ENCODE peak calls at places on chromosomes 6 and 20, in seven cellular contexts. K is prostate gland, L is sigmoid colon, S is IMR-90, F is endothelial cell of umbilical vein, X is mucosa of descending colon, B is ovary. U is an unnamed sample.

GRCh38 chr6:143598466-143599080 is 79.2 kb upstream of the PHACTR2 start:
- DNase-seq in S (no peak), F (no peak), X (no peak), K (no peak), L (no peak), B (no peak), U (no peak)

GRCh38 chr6:20467437-20467836 is 65.8 kb downstream of the E2F3 start:
- DNase-seq in F (no peak), X (no peak), K (no peak), B (no peak), S (no peak), L (no peak), U (no peak)

GRCh38 chr6:17984822-17985660 is 2.4 kb downstream of the KIF13A start:
- DNase-seq in S (peak; percentile 23), K (no peak), B (no peak), F (peak; percentile 43), X (no peak), L (no peak), U (no peak)

GRCh38 chr6:83354747-83355146 is 76.1 kb downstream of the ME1 start:
- DNase-seq in B (no peak), S (peak; percentile 26), L (no peak), X (no peak), F (no peak), K (no peak), U (no peak)

GRCh38 chr6:3640868-3641267 is 110.6 kb downstream of the PXDC1 start:
- DNase-seq in L (no peak), X (no peak), K (no peak), F (no peak), B (no peak), S (no peak), U (no peak)

GRCh38 chr6:122808121-122808885 is 19.2 kb downstream of the SMPDL3A start:
- DNase-seq in F (no peak), B (no peak), X (no peak), K (no peak), S (no peak), L (no peak), U (peak; percentile 25)

GRCh38 chr20:60046011-60046413 is 87.8 kb downstream of the CDH26 start:
- DNase-seq in K (no peak), X (no peak), L (no peak), B (no peak), S (peak; percentile 72), F (no peak), U (no peak)

GRCh38 chr6:119720160-119720559 is 370.6 kb upstream of the MAN1A1 start:
- DNase-seq in B (no peak), X (no peak), L (no peak), F (no peak), S (peak; percentile 1), K (no peak), U (no peak)

GRCh38 chr6:134198093-134198492 is 119.8 kb downstream of the SGK1 start:
- DNase-seq in K (no peak), L (no peak), X (no peak), S (no peak), B (no peak), F (no peak), U (peak; percentile 73)

GRCh38 chr20:51579137-51579536 is 36.6 kb upstream of the NFATC2 start:
- DNase-seq in B (no peak), K (no peak), S (peak; percentile 58), X (no peak), F (no peak), L (no peak), U (no peak)

GRCh38 chr20:8020314-8021079 is 936 bp upstream of the TMX4 start:
- DNase-seq in X (peak; percentile 21), B (no peak), S (no peak), K (no peak), L (no peak), F (no peak), U (no peak)

GRCh38 chr20:58701431-58702160 is 9.0 kb downstream of the NPEPL1 start:
- DNase-seq in X (no peak), B (no peak), S (no peak), F (no peak), K (no peak), L (peak; percentile 60), U (no peak)

GRCh38 chr20:25706793-25707192 is 10.1 kb upstream of the ZNF337 start:
- DNase-seq in L (no peak), F (no peak), S (no peak), K (no peak), B (no peak), X (no peak), U (no peak)

GRCh38 chr20:48827880-48828733 is at the start of gene PREX1:
- DNase-seq in F (peak; percentile 81), B (peak; percentile 30), K (peak; percentile 66), L (peak; percentile 81), S (peak; percentile 61), X (peak; percentile 72), U (no peak)

GRCh38 chr20:61912665-61913422 is 152.8 kb downstream of the TAF4 start:
- DNase-seq in K (no peak), X (no peak), B (no peak), F (no peak), L (no peak), S (no peak), U (no peak)

GRCh38 chr6:138428943-138429616 is 25.1 kb downstream of the HEBP2 start:
- DNase-seq in B (no peak), S (peak; percentile 77), L (no peak), K (no peak), F (peak; percentile 62), X (peak; percentile 66), U (peak; percentile 35)

GRCh38 chr20:63686492-63687321 is 9.7 kb upstream of the TNFRSF6B start:
- DNase-seq in F (peak; percentile 92), K (no peak), S (peak; percentile 80), L (peak; percentile 88), X (peak; percentile 86), B (peak; percentile 73), U (no peak)

GRCh38 chr6:2185056-2185455 is 60.3 kb downstream of the GMDS start:
- DNase-seq in L (no peak), K (no peak), X (no peak), B (no peak), F (no peak), S (peak; percentile 40), U (no peak)

GRCh38 chr6:89375427-89375868 is 22.9 kb upstream of the UBE2J1 start:
- DNase-seq in K (peak; percentile 13), B (no peak), S (no peak), X (peak; percentile 77), L (no peak), F (no peak), U (peak; percentile 59)

DNA sequence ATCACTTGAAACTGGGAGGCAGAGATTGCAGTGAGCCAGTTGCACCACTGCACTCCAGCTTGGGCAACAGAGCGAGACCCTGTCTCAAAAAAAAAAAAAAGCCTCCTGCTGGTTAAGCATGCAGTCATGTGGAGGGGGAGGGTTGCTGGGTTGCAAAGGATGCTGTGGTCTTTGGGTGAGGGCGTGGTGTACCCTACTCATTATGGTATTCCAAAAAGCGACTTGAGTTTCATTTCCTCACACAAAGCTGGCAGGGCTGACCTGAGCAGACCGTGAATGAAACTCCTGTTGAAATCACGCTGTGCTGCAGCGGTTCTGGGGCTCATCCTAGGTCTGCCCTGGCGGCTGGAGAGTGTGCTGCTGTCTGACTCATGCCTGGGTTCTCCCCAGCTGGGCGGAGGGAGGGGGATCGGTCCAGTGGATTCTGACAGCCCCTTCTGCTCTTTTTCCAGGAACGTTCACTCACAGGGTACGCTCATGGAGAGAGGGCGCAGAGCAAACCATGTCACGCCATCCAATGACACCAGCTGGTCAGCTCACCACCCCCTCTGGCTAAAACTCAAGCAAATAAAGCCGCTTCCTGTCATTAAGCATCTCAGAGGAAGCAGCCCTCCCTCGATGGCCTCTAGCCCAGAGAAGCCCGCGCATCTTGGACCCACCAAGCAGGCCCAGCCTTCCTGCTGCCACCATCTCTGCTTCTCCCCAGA is 166.2 kb downstream of the SCML4 start:
- DNase-seq in K (no peak), F (peak; percentile 79), S (peak; percentile 86), L (peak; percentile 88), B (no peak), X (peak; percentile 46), U (no peak)
- TF ChIP-seq CTCF in K (no peak), F (peak; percentile 58), S (peak; percentile 48), L (peak; percentile 20), B (no peak), X (no peak), U (no peak)

DNA sequence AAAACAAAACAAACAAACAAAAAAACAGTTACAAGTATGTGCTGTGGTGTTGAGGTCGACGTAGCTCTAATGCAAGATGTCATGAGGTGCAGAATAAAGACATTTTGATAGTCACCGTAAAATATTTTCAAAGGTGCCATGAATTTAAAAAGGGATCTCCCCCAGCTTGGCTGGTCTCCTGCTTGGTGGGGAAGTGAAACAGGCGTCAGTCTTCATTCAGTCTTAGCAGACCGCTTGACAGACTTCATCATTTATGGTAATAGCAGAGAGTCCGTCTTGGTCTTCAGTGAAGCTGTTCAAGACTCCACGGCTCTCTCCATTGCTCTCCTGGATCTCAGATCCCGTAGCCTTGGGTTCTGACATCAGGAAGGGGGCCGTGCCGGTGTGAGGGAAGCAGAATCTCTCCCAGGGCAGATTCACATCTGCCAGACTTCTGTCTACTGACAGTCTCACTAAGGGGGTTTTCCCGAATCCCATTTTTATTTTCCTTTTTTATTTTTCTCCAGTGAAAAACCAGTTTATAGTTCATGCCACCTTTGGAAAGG is 1.6 kb downstream of the SLC24A3 start:
- DNase-seq in L (no peak), B (no peak), F (no peak), S (no peak), K (no peak), X (no peak), U (no peak)
- H3K4me3 ChIP-seq in L (peak overlapping the region; percentile 47), B (peak overlapping the region; percentile 78), F (no peak overlapping the region), S (no peak overlapping the region), K (no peak overlapping the region), X (no peak overlapping the region), U (no peak overlapping the region)

GRCh38 chr20:44688053-44688625 is 27.0 kb upstream of the CCN5 start:
- DNase-seq in F (peak; percentile 82), X (no peak), L (no peak), S (no peak), K (no peak), B (no peak), U (no peak)
- TF ChIP-seq CTCF in F (no peak), X (no peak), L (no peak), S (peak; percentile 21), K (no peak), B (no peak), U (no peak)

GRCh38 chr6:53311586-53311935 is 37.2 kb downstream of the ELOVL5 start:
- DNase-seq in B (no peak), F (no peak), X (no peak), L (no peak), S (no peak), K (no peak), U (no peak)

GRCh38 chr6:53309059-53309896 is 39.5 kb downstream of the ELOVL5 start:
- DNase-seq in K (no peak), B (no peak), S (peak; percentile 65), L (no peak), F (peak; percentile 29), X (peak; percentile 33), U (peak; percentile 67)

GRCh38 chr6:53312355-53312754 is 36.4 kb downstream of the ELOVL5 start:
- DNase-seq in K (no peak), B (no peak), L (no peak), F (no peak), X (no peak), S (no peak), U (no peak)

GRCh38 chr6:53310751-53311585 is 37.8 kb downstream of the ELOVL5 start:
- DNase-seq in S (no peak), X (no peak), B (no peak), F (no peak), K (no peak), L (no peak), U (no peak)

DNA sequence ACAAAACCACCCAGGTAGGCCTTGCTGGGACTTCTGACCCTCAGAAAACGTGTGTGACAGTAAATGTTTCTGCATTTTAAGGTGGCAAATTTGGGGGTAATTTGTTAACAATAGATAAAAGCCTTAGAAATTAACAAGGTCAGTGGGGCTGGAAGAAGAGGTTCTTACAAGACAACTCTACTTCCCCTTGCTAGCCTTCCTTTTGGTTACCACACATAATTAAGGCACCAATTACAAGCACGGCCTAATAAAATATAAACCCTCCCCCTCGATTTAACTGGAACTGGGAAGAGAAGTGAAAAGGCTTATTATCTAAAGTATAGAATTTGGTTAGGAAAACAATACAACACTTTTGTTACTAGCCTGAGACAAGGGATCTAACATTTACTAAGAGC is 38.9 kb downstream of the ELOVL5 start:
- DNase-seq in B (no peak), K (no peak), L (no peak), F (no peak), S (no peak), X (no peak), U (no peak)
- H3K4me3 ChIP-seq in B (no peak overlapping the region), K (no peak overlapping the region), L (no peak overlapping the region), F (no peak overlapping the region), S (no peak overlapping the region), X (no peak overlapping the region), U (no peak overlapping the region)

U was measured in LNCaP clone FGC.